ENCODE peak calls at places on chromosomes 12 and 14, in nine cellular contexts. Z is esophagus muscularis mucosa; Y is fibroblast of the aortic adventitia; D is tibial nerve; W is keratinocyte; R is CD4-positive, alpha-beta T cell; G is HFF-Myc; L is endothelial cell; J is stomach. M is an unnamed sample.

GRCh38 chr12:47022296-47022695 is 57.1 kb upstream of the PCED1B start:
- DNase-seq in G (no peak), Y (peak), L (no peak), J (no peak), R (no peak), D (no peak), Z (no peak), W (no peak), M (no peak)

GRCh38 chr12:124916370-124917134 is 2.1 kb upstream of the UBC start:
- DNase-seq in R (no peak), Y (peak), L (no peak), G (peak), Z (no peak), D (peak), W (no peak), J (peak), M (peak)

GRCh38 chr14:102517412-102518062 is 8.0 kb upstream of the ANKRD9 start:
- DNase-seq in G (no peak), W (no peak), R (no peak), J (no peak), L (peak), Y (no peak), D (no peak), Z (no peak), M (no peak)

GRCh38 chr12:82950362-82950761 is 263.7 kb downstream of the TMTC2 start:
- DNase-seq in Z (no peak), J (no peak), R (no peak), G (no peak), W (no peak), D (no peak), L (no peak), Y (no peak), M (no peak)

GRCh38 chr12:106114084-106115068 is 24.4 kb downstream of the NUAK1 start:
- DNase-seq in G (no peak), Y (peak), Z (no peak), D (peak), W (no peak), J (no peak), L (no peak), R (no peak), M (no peak)

GRCh38 chr12:54126696-54127537 is 61.9 kb downstream of the SMUG1 start:
- DNase-seq in L (peak), J (peak), D (peak), W (no peak), Z (no peak), Y (peak), G (no peak), R (no peak), M (no peak)

GRCh38 chr12:12979731-12980259 is 20.3 kb downstream of the HEBP1 start:
- DNase-seq in Y (peak), J (no peak), W (no peak), R (no peak), L (no peak), G (peak), D (no peak), Z (no peak), M (peak)

GRCh38 chr12:84910549-84911241 is 1.9 kb downstream of the SLC6A15 start:
- DNase-seq in D (no peak), L (peak), Y (peak), W (no peak), R (no peak), G (no peak), J (no peak), Z (no peak), M (no peak)

GRCh38 chr12:47903151-47903611 is 1.6 kb downstream of the VDR start:
- DNase-seq in Z (no peak), Y (peak), G (no peak), W (no peak), J (peak), R (no peak), D (no peak), L (no peak), M (no peak)

GRCh38 chr14:95507174-95507573 is 9.3 kb downstream of the SYNE3 start:
- DNase-seq in Y (peak), D (peak), J (peak), Z (no peak), R (no peak), L (no peak), G (peak), W (peak), M (no peak)

GRCh38 chr12:26226629-26227375 is 31.4 kb downstream of the SSPN start:
- DNase-seq in R (no peak), J (peak), L (peak), D (no peak), W (no peak), Y (no peak), Z (no peak), G (no peak), M (no peak)

GRCh38 chr12:117124421-117125274 is 25.4 kb upstream of the TESC start:
- DNase-seq in Y (no peak), R (no peak), G (no peak), D (no peak), Z (no peak), L (no peak), J (no peak), W (no peak), M (no peak)

GRCh38 chr12:26121841-26122680 is 2.8 kb downstream of the BHLHE41 start:
- DNase-seq in W (no peak), Z (peak), R (no peak), J (no peak), D (no peak), G (no peak), L (peak), Y (peak), M (no peak)

GRCh38 chr12:124754949-124755800 is 108.5 kb downstream of the SCARB1 start:
- DNase-seq in Z (peak), D (peak), J (peak), R (no peak), Y (peak), W (no peak), L (no peak), G (peak), M (no peak)

GRCh38 chr14:71142375-71143038 is 235.2 kb downstream of the PCNX1 start:
- DNase-seq in W (peak), Y (peak), L (no peak), G (peak), D (no peak), Z (no peak), J (no peak), R (no peak), M (peak)

GRCh38 chr14:104328607-104329006 is 190.2 kb downstream of the KIF26A start:
- DNase-seq in Z (no peak), L (no peak), R (no peak), J (peak), D (no peak), Y (no peak), G (no peak), W (no peak), M (no peak)

GRCh38 chr14:103112488-103113243 is 10.6 kb upstream of the TNFAIP2 start:
- DNase-seq in L (no peak), D (no peak), J (no peak), R (no peak), W (no peak), Z (no peak), G (no peak), Y (no peak), M (no peak)

GRCh38 chr14:77375973-77376372 is 921 bp downstream of the TMED8 start:
- DNase-seq in Z (no peak), R (no peak), Y (peak), W (no peak), J (no peak), D (no peak), L (no peak), G (no peak), M (no peak)

GRCh38 chr12:94731733-94732360 is 81.5 kb upstream of the TMCC3 start:
- DNase-seq in Y (no peak), W (no peak), R (no peak), G (no peak), J (no peak), D (no peak), L (no peak), Z (no peak), M (no peak)

GRCh38 chr12:39037115-39037514 is 131.7 kb upstream of the CPNE8 start:
- DNase-seq in W (no peak), G (no peak), Z (no peak), D (no peak), R (no peak), J (no peak), L (no peak), Y (no peak), M (no peak)

GRCh38 chr12:20451759-20452158 is 83.4 kb downstream of the PDE3A start:
- DNase-seq in L (no peak), Z (no peak), G (no peak), R (no peak), D (no peak), J (no peak), W (no peak), Y (no peak), M (no peak)

GRCh38 chr12:67804168-67804567 is 155.6 kb downstream of the DYRK2 start:
- DNase-seq in W (no peak), G (no peak), R (peak), L (no peak), D (no peak), Y (no peak), Z (no peak), J (no peak), M (no peak)

GRCh38 chr14:84234281-84234680 is 1295.7 kb upstream of the FLRT2 start:
- DNase-seq in J (no peak), W (no peak), R (no peak), L (no peak), Y (no peak), D (no peak), Z (no peak), G (no peak), M (no peak)

GRCh38 chr12:67355428-67356385 is 86.5 kb downstream of the CAND1 start:
- DNase-seq in W (no peak), Y (peak), R (no peak), J (no peak), G (no peak), Z (no peak), L (peak), D (no peak), M (no peak)

GRCh38 chr14:68951051-68951797 is 27.9 kb downstream of the ACTN1 start:
- DNase-seq in Y (peak), W (peak), D (peak), L (no peak), Z (peak), G (peak), J (peak), R (no peak), M (peak)

GRCh38 chr12:54240971-54241588 is 38.8 kb downstream of the CBX5 start:
- DNase-seq in L (no peak), W (no peak), R (no peak), J (no peak), G (no peak), D (no peak), Y (no peak), Z (no peak), M (no peak)

GRCh38 chr12:92899388-92900001 is 29.6 kb downstream of the EEA1 start:
- DNase-seq in Y (peak), Z (peak), D (peak), G (peak), W (peak), J (peak), L (no peak), R (no peak), M (peak)

GRCh38 chr14:55254581-55254980 is 16.6 kb upstream of the FBXO34 start:
- DNase-seq in Z (no peak), W (no peak), L (no peak), G (no peak), J (no peak), D (no peak), R (no peak), Y (no peak), M (no peak)

GRCh38 chr12:10717410-10717809 is 5.7 kb downstream of the YBX3 start:
- DNase-seq in D (no peak), W (no peak), L (peak), R (no peak), J (no peak), Y (peak), Z (no peak), G (no peak), M (no peak)

GRCh38 chr12:57320639-57321038 is 69.7 kb upstream of the STAC3 start:
- DNase-seq in D (no peak), L (no peak), Y (no peak), R (no peak), J (no peak), W (no peak), Z (no peak), G (no peak), M (no peak)

GRCh38 chr12:6182279-6182898 is 17.8 kb upstream of the CD9 start:
- DNase-seq in D (no peak), W (no peak), Y (peak), G (peak), R (no peak), J (peak), L (no peak), Z (no peak), M (no peak)

GRCh38 chr14:69069020-69069421 is 83.9 kb downstream of the DCAF5 start:
- DNase-seq in R (no peak), L (no peak), D (no peak), G (no peak), Y (peak), J (no peak), Z (no peak), W (no peak), M (peak)

GRCh38 chr14:92665699-92666110 is 82.7 kb downstream of the LGMN start:
- DNase-seq in J (no peak), L (no peak), R (no peak), W (no peak), Z (no peak), D (no peak), Y (no peak), G (no peak), M (no peak)

GRCh38 chr14:77508249-77508648 is 9.6 kb upstream of the ISM2 start:
- DNase-seq in Z (no peak), J (no peak), L (no peak), W (no peak), Y (peak), D (no peak), R (no peak), G (no peak), M (peak)

GRCh38 chr12:2804390-2805145 is 7.9 kb upstream of the ITFG2 start:
- DNase-seq in Y (peak), L (no peak), W (no peak), D (peak), J (no peak), Z (no peak), R (no peak), G (no peak), M (peak)

GRCh38 chr12:94730846-94731245 is 80.5 kb upstream of the TMCC3 start:
- DNase-seq in J (no peak), Y (no peak), G (no peak), R (no peak), W (no peak), L (no peak), Z (no peak), D (no peak), M (no peak)

GRCh38 chr12:65232490-65233077 is 45.9 kb upstream of the MSRB3 start:
- DNase-seq in L (no peak), G (no peak), W (no peak), Z (no peak), Y (peak), J (no peak), D (no peak), R (no peak), M (no peak)
- TF ChIP-seq CTCF in L (peak), G (no peak), W (no peak), Z (peak), Y (peak), J (peak), D (peak), R (peak), M (no peak)

DNA sequence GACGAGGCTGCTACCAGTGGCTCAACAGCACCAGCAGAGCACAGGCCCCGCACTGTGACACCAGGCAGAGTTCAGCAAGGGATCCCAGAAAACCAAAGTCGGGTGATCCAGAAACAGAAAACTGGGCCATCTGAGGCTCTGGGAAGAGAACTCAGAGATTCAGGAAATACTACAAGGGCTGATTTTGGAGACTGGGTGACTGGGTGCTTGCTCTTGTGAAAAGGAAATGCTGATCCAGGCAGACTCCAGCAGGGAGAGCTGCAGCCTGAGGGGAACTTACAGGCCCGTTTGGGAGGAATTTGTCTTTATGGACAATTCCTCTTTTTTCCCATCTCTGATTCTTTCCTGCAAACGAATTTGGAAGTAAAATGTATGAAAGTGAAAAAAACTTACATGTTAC is 28.2 kb downstream of the FOXN3 start:
- DNase-seq in G (no peak), R (no peak), J (no peak), Y (peak), Z (no peak), D (no peak), L (no peak), W (no peak), M (no peak)
- TF ChIP-seq CTCF in G (peak), R (no peak), J (no peak), Y (peak), Z (peak), D (no peak), L (no peak), W (peak), M (peak)

DNA sequence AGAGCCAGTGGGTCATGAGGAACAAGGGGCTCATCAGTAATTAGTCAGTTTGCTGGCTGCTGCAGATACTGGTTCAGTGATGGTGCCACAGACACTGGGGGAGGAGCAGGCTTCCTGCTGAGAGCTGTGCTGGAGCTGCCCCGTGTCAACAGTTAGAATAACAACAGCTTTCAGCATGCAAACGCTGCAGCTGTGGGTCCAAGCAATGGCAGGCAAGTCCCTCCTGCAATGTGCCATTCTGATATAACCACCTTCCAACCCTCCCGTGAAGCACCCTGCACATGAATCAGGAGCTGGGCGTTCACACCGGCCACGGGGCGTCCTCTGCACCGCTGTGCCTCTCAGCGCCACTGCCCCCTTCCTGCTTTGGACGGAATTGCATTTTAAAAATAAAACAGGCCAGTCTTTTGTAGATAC is 258.4 kb upstream of the SFSWAP start:
- DNase-seq in L (peak), Y (no peak), R (no peak), D (no peak), J (peak), W (no peak), Z (no peak), G (no peak), M (no peak)
- TF ChIP-seq CTCF in L (peak), Y (no peak), R (no peak), D (peak), J (no peak), W (peak), Z (no peak), G (no peak), M (peak)

GRCh38 chr12:108696996-108697290 is 34.4 kb downstream of the CORO1C start:
- DNase-seq in G (no peak), D (no peak), J (no peak), Z (no peak), Y (no peak), L (no peak), W (no peak), R (no peak), M (no peak)
- TF ChIP-seq CTCF in G (no peak), D (no peak), J (no peak), Z (no peak), Y (no peak), L (no peak), W (no peak), R (no peak), M (no peak)

DNA sequence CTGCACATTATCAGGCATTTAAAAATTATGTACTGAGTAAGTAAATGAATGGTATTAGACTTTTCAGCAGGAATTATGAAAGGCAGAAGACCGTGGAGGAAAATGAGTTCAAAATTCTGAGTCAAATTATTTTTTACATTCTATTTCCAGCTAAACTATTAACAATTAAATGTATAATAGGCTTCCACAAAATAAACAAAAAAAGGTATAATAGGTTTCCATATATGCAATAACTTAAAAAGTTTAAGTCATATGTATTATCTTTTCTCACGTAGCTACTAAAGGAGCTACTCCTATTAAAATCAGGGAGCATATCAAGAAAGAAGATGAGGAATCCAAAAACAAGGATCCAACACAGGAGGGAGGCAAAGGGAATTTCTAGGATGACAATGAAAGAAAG is 11.4 kb upstream of the VCPKMT start:
- DNase-seq in R (no peak), Z (no peak), D (no peak), L (no peak), W (no peak), Y (no peak), J (no peak), G (no peak), M (no peak)
- TF ChIP-seq CTCF in R (no peak), Z (no peak), D (no peak), L (no peak), W (no peak), Y (no peak), J (no peak), G (no peak), M (no peak)

DNA sequence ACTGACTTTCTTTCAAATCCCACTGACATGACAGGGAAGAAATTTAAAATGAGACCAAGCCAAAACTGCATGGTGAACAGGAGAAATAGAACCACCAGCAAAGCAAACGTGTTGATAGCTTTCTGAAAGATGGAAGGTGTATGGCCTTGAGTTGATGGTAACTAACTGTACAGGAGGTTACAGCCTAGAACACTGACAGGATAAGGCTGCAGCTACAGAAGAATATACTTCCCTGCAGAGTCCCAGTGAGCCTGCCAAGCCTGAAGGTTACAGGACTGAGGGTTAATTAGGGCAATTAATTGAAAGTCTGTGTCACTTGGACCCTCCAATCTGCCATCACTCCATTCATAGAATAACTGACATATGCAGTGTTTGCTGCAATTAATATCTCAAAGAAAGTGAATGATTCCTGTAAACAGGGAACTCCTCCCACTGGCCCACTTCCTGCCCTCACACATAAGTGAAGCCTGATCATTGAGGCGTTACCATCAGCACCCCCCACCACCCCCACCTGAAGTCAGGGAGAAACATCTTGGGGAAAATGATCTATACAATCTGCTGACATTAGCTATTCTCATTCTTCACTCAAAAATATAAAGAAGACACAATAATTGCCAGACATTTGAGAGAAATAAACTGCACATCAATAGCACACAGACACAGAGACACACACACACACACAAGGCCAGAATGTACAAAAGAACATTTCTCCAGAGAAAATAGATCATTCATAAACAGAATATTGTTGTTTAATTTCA is 73.4 kb downstream of the GTF2A1 start:
- DNase-seq in Z (no peak), D (no peak), L (no peak), G (no peak), Y (no peak), W (no peak), R (no peak), J (no peak), M (no peak)
- TF ChIP-seq CTCF in Z (no peak), D (no peak), L (no peak), G (no peak), Y (no peak), W (no peak), R (no peak), J (no peak), M (no peak)

GRCh38 chr12:76878899-76879709 is at the start of gene CSRP2:
- DNase-seq in R (peak), G (peak), D (peak), Y (peak), Z (peak), L (peak), J (peak), W (no peak), M (no peak)
- TF ChIP-seq CTCF in R (no peak), G (peak), D (no peak), Y (peak), Z (peak), L (no peak), J (no peak), W (no peak), M (peak)

GRCh38 chr14:99327050-99327449 is 55.1 kb upstream of the BCL11B start:
- DNase-seq in W (no peak), L (no peak), G (no peak), D (no peak), R (no peak), Z (no peak), Y (no peak), J (no peak), M (no peak)
- TF ChIP-seq CTCF in W (peak), L (no peak), G (peak), D (no peak), R (no peak), Z (no peak), Y (no peak), J (no peak), M (peak)

M was measured in epithelial cell of proximal tubule.